ENCODE peak calls at places on chromosomes 7 and 10, in ten cellular contexts. R is body of pancreas, N is Panc1, L is skeletal muscle cell, S is OCI-LY7, J is right lobe of liver, C is GM23338, U is HL-60, V is AG10803, E is heart right ventricle. Z is an unnamed sample.

GRCh38 chr7:44266526-44266925 is 58.9 kb downstream of the CAMK2B start:
- DNase-seq in R (no peak), N (no peak), L (no peak), S (no peak), J (no peak), C (no peak), U (no peak), V (no peak), E (no peak), Z (no peak)

GRCh38 chr10:48634984-48635557 is 30.2 kb upstream of the ARHGAP22 start:
- DNase-seq in R (no peak), N (no peak), L (no peak), S (no peak), J (no peak), C (no peak), U (no peak), V (peak), E (no peak), Z (no peak)

GRCh38 chr7:130290745-130291144 is 2.2 kb upstream of the CPA4 start:
- DNase-seq in R (peak), N (no peak), L (no peak), S (no peak), J (no peak), C (no peak), U (no peak), V (peak), E (no peak), Z (no peak)

GRCh38 chr10:132208489-132209050 is 21.8 kb downstream of the DPYSL4 start:
- DNase-seq in R (no peak), N (no peak), L (no peak), S (no peak), J (peak), C (no peak), U (no peak), V (no peak), E (peak), Z (no peak)

GRCh38 chr7:107708956-107709355 is 35.0 kb upstream of the CBLL1 start:
- DNase-seq in R (no peak), N (no peak), L (no peak), S (no peak), J (no peak), C (no peak), U (no peak), V (no peak), E (no peak), Z (no peak)

GRCh38 chr7:2093214-2093840 is 139.4 kb downstream of the MAD1L1 start:
- DNase-seq in R (no peak), N (no peak), L (no peak), S (no peak), J (no peak), C (no peak), U (no peak), V (peak), E (no peak), Z (no peak)

GRCh38 chr10:112823604-112824003 is 126.4 kb upstream of the TCF7L2 start:
- DNase-seq in R (no peak), N (no peak), L (no peak), S (no peak), J (no peak), C (no peak), U (no peak), V (no peak), E (no peak), Z (no peak)

GRCh38 chr7:34596887-34597286 is 61.1 kb upstream of the NPSR1 start:
- DNase-seq in R (no peak), N (no peak), L (no peak), S (no peak), J (no peak), C (peak), U (no peak), V (peak), E (no peak), Z (peak)

GRCh38 chr10:102612964-102613275 is 31.4 kb upstream of the TRIM8 start:
- DNase-seq in R (no peak), N (no peak), L (no peak), S (no peak), J (peak), C (no peak), U (no peak), V (no peak), E (no peak), Z (no peak)

GRCh38 chr7:126690848-126691751 is 561.6 kb downstream of the GRM8 start:
- DNase-seq in R (no peak), N (no peak), L (no peak), S (no peak), J (no peak), C (no peak), U (no peak), V (no peak), E (no peak), Z (no peak)

GRCh38 chr10:68955786-68956532 is at the start of gene DDX21:
- DNase-seq in R (peak), N (peak), L (peak), S (peak), J (peak), C (peak), U (peak), V (peak), E (peak), Z (peak)

GRCh38 chr10:68957284-68957615 is 1.3 kb downstream of the DDX21 start:
- DNase-seq in R (no peak), N (no peak), L (no peak), S (no peak), J (no peak), C (peak), U (no peak), V (no peak), E (no peak), Z (no peak)

GRCh38 chr10:68959695-68960524 is 3.9 kb downstream of the DDX21 start:
- DNase-seq in R (no peak), N (no peak), L (no peak), S (no peak), J (no peak), C (no peak), U (no peak), V (no peak), E (no peak), Z (no peak)

GRCh38 chr10:68955414-68955785 is 570 bp upstream of the DDX21 start:
- DNase-seq in R (no peak), N (no peak), L (no peak), S (no peak), J (no peak), C (peak), U (peak), V (peak), E (no peak), Z (no peak)

DNA sequence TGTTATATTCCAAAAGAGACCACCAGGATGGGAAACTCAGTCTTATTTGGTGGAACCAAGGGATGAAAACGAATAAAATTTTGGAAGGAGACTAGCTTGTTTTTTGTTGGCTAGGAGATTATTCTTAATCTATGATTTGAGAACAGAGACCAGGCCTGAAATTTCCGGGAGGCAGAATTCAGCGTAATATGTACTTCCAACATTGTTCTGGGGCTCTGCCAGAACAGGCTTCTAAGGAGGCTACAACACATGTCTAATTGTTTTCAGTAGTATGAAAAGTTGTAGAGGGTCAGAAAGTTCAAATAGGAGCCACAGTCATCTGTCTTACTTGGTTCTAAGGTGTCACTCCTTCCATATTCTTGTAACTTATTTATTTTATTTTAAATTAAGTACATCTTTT is 1.7 kb downstream of the DDX21 start:
- DNase-seq in R (no peak), N (no peak), L (no peak), S (no peak), J (no peak), C (no peak), U (no peak), V (peak), E (no peak), Z (no peak)
- H3K4me3 ChIP-seq in R (no peak), N (peak), L (peak), S (peak), J (peak), C (peak), U (peak), V (peak), E (peak), Z (peak)

GRCh38 chr7:17307558-17307957 is 9.1 kb downstream of the AHR start:
- DNase-seq in R (no peak), N (no peak), L (no peak), S (no peak), J (no peak), C (no peak), U (no peak), V (peak), E (no peak), Z (no peak)

GRCh38 chr7:17304926-17305325 is 6.5 kb downstream of the AHR start:
- DNase-seq in R (no peak), N (peak), L (peak), S (no peak), J (no peak), C (no peak), U (no peak), V (peak), E (no peak), Z (peak)

GRCh38 chr7:17307033-17307432 is 8.6 kb downstream of the AHR start:
- DNase-seq in R (peak), N (no peak), L (no peak), S (no peak), J (no peak), C (no peak), U (no peak), V (peak), E (no peak), Z (no peak)

GRCh38 chr7:17307969-17308648 is 9.7 kb downstream of the AHR start:
- DNase-seq in R (no peak), N (no peak), L (no peak), S (no peak), J (no peak), C (peak), U (no peak), V (no peak), E (no peak), Z (no peak)

GRCh38 chr7:17305387-17306171 is 7.1 kb downstream of the AHR start:
- DNase-seq in R (no peak), N (no peak), L (no peak), S (no peak), J (no peak), C (no peak), U (no peak), V (peak), E (no peak), Z (no peak)
- H3K4me3 ChIP-seq in R (no peak), N (peak), L (no peak), S (no peak), J (no peak), C (no peak), U (no peak), V (peak), E (no peak), Z (no peak)

GRCh38 chr10:6543431-6544005 is 36.6 kb downstream of the PRKCQ start:
- DNase-seq in R (no peak), N (no peak), L (no peak), S (peak), J (no peak), C (no peak), U (no peak), V (no peak), E (no peak), Z (peak)
- H3K4me3 ChIP-seq in R (no peak), N (no peak), L (no peak), S (peak), J (no peak), C (no peak), U (no peak), V (no peak), E (no peak), Z (no peak)

DNA sequence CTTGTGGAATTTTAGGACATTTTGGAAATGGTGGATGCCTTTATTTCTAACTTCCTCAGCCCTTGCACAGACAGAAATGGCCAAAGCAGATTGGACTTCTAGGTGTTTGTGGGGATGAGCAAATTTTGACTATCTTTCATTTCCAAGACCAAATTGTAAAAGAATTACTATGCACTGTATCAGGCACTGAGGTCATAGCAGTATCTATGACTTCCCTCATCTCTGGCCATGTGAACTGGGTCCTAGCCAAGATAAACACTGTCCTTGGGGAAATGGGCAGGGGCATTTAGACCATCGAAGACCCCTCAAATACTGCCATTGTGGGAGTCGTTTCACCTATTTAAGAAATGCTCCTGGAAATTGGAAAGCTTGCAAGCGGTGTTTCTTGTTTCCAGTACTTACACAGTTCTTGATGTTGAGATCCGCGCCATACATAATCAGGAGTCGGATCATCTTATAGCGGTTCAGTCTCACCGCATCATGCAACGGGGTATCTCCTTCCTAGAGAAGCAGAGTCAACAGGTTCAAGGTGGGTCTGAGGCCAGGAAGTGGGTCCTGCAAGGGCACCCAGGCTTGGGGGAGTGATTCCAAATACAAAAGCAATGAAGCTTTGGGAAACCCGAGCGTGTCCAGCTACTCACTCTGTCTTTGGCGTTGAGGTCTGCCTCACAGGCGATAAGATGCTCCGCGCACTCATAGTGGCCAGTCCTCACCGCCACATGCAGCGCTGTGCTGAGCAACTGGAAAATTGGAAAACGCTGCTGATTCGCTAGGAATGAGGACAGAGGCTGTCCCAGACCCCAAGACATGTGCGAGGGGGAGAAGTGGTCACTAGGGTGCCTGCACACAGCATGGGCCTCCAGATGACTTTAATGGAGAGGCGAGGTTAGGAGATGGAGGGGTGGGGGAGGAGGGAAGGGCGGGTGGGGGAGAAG is 5.5 kb downstream of the ANKRD1 start:
- DNase-seq in R (no peak), N (no peak), L (no peak), S (no peak), J (no peak), C (peak), U (no peak), V (no peak), E (no peak), Z (no peak)
- H3K4me3 ChIP-seq in R (no peak), N (no peak), L (no peak), S (no peak), J (no peak), C (no peak), U (no peak), V (no peak), E (no peak), Z (no peak)

GRCh38 chr10:99845837-99846382 is 63.5 kb downstream of the ABCC2 start:
- DNase-seq in R (peak), N (peak), L (peak), S (peak), J (no peak), C (peak), U (peak), V (peak), E (peak), Z (peak)
- H3K4me3 ChIP-seq in R (no peak), N (peak), L (peak), S (no peak), J (no peak), C (peak), U (no peak), V (peak), E (peak), Z (no peak)

DNA sequence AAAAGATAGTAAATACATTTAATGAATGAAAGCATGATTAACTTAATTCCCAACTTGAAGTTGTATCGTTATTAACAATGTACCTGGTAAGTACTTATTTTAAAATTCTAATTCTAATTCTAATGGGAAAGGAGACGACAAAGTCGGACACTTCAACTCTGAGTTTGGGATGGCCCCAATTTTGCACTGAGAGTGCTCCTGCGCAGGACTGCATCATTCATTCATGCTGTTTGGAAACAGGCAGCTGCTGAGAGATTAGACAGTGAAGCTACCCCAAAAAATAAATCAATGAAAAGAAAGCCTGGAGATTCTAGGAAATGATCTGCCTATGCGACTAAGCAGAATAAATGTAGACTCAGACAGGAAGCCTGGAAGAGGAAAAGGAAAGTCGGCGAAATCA is 141.7 kb upstream of the VKORC1L1 start:
- DNase-seq in R (no peak), N (no peak), L (no peak), S (no peak), J (no peak), C (no peak), U (no peak), V (no peak), E (no peak), Z (no peak)
- H3K4me3 ChIP-seq in R (no peak), N (no peak), L (peak), S (no peak), J (no peak), C (peak), U (no peak), V (no peak), E (no peak), Z (no peak)

DNA sequence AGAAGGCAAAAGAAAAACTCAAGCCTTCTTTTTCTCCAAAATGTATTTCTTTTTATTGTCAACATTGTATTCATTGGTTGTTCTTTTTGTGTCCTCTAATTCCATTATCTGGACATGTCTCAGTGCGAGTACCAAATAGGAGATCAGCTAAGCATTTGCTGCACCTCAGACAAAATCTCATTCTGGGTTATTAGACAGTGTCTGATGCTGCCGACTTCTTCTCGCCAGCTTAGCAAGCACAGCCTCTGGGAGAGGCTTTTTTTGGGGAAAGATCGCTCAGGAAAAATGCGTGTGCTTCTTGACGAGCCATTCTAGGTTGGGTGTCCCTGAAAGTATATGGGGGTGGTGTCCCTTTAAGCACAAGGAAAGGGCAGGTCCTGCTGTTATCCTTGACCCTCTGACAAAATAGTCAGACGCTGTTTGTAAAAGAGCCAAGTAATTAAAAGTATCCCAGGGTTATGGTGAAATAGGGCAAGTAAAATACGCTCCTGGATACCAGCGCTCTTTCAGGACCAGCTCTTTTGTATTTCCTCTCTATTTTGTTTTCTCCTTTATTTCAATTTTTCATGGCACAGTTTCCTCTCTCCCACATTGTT is 540.1 kb upstream of the FZD8 start:
- DNase-seq in R (no peak), N (no peak), L (no peak), S (no peak), J (no peak), C (no peak), U (no peak), V (no peak), E (no peak), Z (no peak)
- H3K4me3 ChIP-seq in R (no peak), N (no peak), L (no peak), S (no peak), J (no peak), C (no peak), U (no peak), V (no peak), E (no peak), Z (no peak)

DNA sequence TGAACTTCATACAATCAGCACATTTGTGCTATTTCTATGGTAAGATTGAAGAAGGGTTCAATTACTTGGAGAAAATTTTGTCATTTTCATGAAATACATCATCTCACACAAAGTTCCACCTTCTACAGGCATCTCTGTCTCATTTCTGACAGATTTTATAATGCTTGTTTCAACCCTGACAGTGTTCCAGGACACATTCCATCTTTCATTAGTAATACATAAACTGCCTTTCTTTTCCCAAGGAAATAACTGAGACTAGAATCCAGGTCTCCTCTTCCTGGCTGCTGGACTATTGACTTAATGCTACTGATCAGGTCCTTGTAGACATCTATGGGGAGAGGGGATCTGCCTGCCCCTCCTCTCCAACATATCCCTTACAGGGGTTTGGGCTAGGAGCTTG is 70.1 kb upstream of the PLPP4 start:
- DNase-seq in R (no peak), N (no peak), L (no peak), S (no peak), J (no peak), C (no peak), U (no peak), V (peak), E (no peak), Z (no peak)
- H3K4me3 ChIP-seq in R (no peak), N (no peak), L (no peak), S (no peak), J (no peak), C (no peak), U (no peak), V (no peak), E (no peak), Z (no peak)

DNA sequence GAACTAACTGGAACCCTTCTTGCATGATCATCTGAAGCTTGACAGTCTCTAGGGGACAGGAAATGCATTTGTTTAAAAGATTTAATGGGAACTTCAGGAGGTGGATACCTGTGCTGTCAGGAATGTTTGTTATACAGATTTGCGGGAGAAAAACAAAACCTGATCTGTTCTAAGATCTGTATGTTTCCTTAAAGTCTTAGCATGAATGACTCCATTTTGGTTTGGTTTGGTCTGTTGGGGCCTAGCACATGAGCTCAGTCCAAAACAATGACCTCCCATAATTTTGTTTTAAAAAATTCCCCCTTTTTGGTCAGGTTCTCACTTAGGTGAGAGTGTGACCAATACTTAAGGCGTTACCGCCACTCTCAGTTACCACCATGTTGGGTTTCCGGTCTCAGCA is 138.7 kb downstream of the AKR1D1 start:
- DNase-seq in R (no peak), N (no peak), L (no peak), S (no peak), J (no peak), C (no peak), U (no peak), V (no peak), E (no peak), Z (no peak)
- H3K4me3 ChIP-seq in R (no peak), N (no peak), L (no peak), S (no peak), J (no peak), C (no peak), U (no peak), V (no peak), E (no peak), Z (no peak)